ENCODE peak calls at places on chromosomes 12 and 14, in six cellular contexts. J, G, E, F, L and B are unnamed samples.

GRCh38 chr12:93089805-93090569 is 160.9 kb upstream of the EEA1 start:
- DNase-seq in G (peak), E (peak), F (no peak), L (no peak), J (no peak), B (peak)

GRCh38 chr14:102140027-102140749 is 491 bp downstream of the WDR20 start:
- DNase-seq in G (peak), F (peak), E (peak), L (peak), J (peak), B (peak)

GRCh38 chr12:13857750-13858149 is 123.7 kb downstream of the GRIN2B start:
- DNase-seq in J (no peak), G (no peak), E (no peak), L (no peak), F (no peak), B (no peak)

GRCh38 chr14:90060965-90061848 is 587 bp upstream of the KCNK13 start:
- DNase-seq in L (peak), G (no peak), J (no peak), E (no peak), F (no peak), B (no peak)

GRCh38 chr14:85528882-85529585 is 910 bp upstream of the FLRT2 start:
- DNase-seq in L (no peak), G (peak), E (peak), J (no peak), F (peak), B (peak)

GRCh38 chr12:30822385-30823139 is 67.8 kb upstream of the CAPRIN2 start:
- DNase-seq in J (peak), E (peak), G (no peak), L (peak), F (peak), B (peak)

GRCh38 chr12:133226690-133227089 is 9.0 kb downstream of the ANHX start:
- DNase-seq in E (no peak), G (no peak), L (no peak), F (no peak), J (no peak), B (no peak)

GRCh38 chr12:68321140-68321539 is 11.0 kb downstream of the MDM1 start:
- DNase-seq in G (no peak), L (no peak), J (no peak), F (no peak), E (no peak), B (no peak)

GRCh38 chr14:22819191-22819988 is 4.2 kb upstream of the SLC7A7 start:
- DNase-seq in F (no peak), L (peak), G (no peak), E (peak), J (peak), B (peak)

GRCh38 chr14:60061371-60061770 is 30.4 kb upstream of the PCNX4 start:
- DNase-seq in J (no peak), F (no peak), L (no peak), E (peak), G (peak), B (no peak)

GRCh38 chr12:19608039-19608438 is 168.7 kb downstream of the AEBP2 start:
- DNase-seq in F (no peak), L (no peak), G (no peak), E (no peak), J (no peak), B (no peak)

GRCh38 chr14:50813544-50813863 is 17.5 kb downstream of the NIN start:
- DNase-seq in F (no peak), E (peak), L (no peak), G (no peak), J (no peak), B (no peak)

GRCh38 chr14:90849787-90850444 is 33.7 kb upstream of the TTC7B start:
- DNase-seq in G (no peak), L (no peak), F (no peak), E (no peak), J (no peak), B (no peak)

GRCh38 chr12:106954462-106955376 is 988 bp upstream of the TMEM263 start:
- DNase-seq in E (no peak), J (peak), L (peak), G (peak), F (peak), B (peak)

GRCh38 chr12:60257063-60257462 is 661.2 kb downstream of the SLC16A7 start:
- DNase-seq in F (no peak), E (peak), L (no peak), J (no peak), G (peak), B (peak)
- TF ChIP-seq CTCF in F (no peak), E (peak), L (no peak), J (no peak), G (no peak), B (peak)

GRCh38 chr14:73170686-73171085 is 34.4 kb downstream of the PSEN1 start:
- DNase-seq in J (no peak), F (no peak), G (no peak), E (no peak), L (no peak), B (no peak)
- H3K4me3 ChIP-seq in J (no peak), F (no peak), G (no peak), E (no peak), L (no peak), B (no peak)

GRCh38 chr14:93903342-93904184 is 23.6 kb upstream of the FAM181A start:
- DNase-seq in L (no peak), E (no peak), J (no peak), F (no peak), G (no peak), B (peak)
- TF ChIP-seq CTCF in L (no peak), E (peak), J (no peak), F (peak), G (peak), B (peak)

DNA sequence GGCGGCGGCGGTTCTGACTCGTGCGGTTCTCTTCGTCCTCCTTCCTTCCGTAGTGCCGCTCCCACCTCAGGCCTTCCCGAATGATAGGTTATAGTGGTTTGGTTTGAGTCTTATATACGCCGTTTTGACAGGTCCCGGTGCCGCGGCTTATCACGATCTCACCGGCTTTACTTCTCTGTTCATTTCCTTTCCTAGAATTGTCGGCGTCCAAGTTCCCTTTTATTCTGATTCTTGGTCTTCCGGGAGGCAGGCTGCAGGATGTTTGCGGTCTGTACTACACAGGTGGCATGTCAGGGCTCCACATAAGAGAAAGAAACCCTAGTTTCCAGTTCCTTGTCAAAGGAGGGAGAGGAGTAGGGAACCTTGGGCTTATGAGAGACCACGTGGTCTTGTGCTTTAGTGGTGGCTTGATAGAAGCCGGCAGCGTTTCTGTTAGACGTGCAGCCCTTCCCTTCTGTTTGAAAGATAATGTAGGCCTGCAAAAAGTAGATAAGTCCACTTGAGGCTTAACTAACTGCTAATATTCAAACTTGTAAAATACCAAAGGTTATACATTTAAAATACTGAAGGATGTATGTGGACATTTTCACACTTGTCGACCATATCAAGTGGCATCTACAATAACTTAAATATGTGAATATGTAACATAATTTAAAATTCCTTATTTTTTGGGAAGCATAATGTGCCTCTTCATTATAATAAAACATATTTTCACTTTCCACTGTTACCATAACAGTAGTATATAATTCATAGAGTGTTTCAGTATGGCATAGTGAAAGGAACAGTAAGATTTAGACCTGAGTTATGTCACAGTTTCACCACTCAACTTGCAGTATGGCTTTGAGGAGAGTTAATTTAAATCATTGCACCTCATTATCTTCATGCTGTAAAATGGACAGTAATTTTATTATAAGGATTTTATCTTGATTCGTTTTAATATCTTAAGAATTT is 804 bp downstream of the USP15 start:
- DNase-seq in G (peak), F (peak), J (no peak), L (no peak), E (peak), B (peak)
- H3K4me3 ChIP-seq in G (peak), F (peak), J (peak), L (peak), E (peak), B (peak)

GRCh38 chr12:71216725-71217579 is 59.2 kb upstream of the TSPAN8 start:
- DNase-seq in J (no peak), G (peak), E (peak), L (peak), F (no peak), B (peak)
- TF ChIP-seq CTCF in J (no peak), G (peak), E (peak), L (peak), F (peak), B (peak)

GRCh38 chr12:12349711-12350665 is at the start of gene MANSC1:
- DNase-seq in L (peak), G (no peak), E (peak), F (peak), J (peak), B (peak)
- H3K4me3 ChIP-seq in L (peak), G (peak), E (peak), F (peak), J (peak), B (peak)

GRCh38 chr12:6904280-6905276 is at the start of gene LRRC23:
- DNase-seq in G (peak), J (peak), F (peak), L (peak), E (peak), B (peak)
- TF ChIP-seq CTCF in G (no peak), J (no peak), F (no peak), L (no peak), E (no peak), B (no peak)

GRCh38 chr14:68606644-68607043 is 186.2 kb downstream of the ZFP36L1 start:
- DNase-seq in E (no peak), J (no peak), F (no peak), L (no peak), G (no peak), B (no peak)

GRCh38 chr14:68609012-68609411 is 183.9 kb downstream of the ZFP36L1 start:
- DNase-seq in E (no peak), F (no peak), J (no peak), G (no peak), L (no peak), B (no peak)

GRCh38 chr14:68608235-68608962 is 184.5 kb downstream of the ZFP36L1 start:
- DNase-seq in E (no peak), F (no peak), G (no peak), J (no peak), L (no peak), B (no peak)

GRCh38 chr14:68607852-68608232 is 185.0 kb downstream of the ZFP36L1 start:
- DNase-seq in F (no peak), E (no peak), J (no peak), L (no peak), G (no peak), B (no peak)

GRCh38 chr14:68607081-68607851 is 185.6 kb downstream of the ZFP36L1 start:
- DNase-seq in E (no peak), F (no peak), G (no peak), J (no peak), L (peak), B (peak)
- H3K4me3 ChIP-seq in E (no peak), F (no peak), G (no peak), J (no peak), L (no peak), B (no peak)